ENCODE peak calls at places on chromosomes 11 and 22, in five cellular contexts. X, Q, S, G and W are unnamed samples.

GRCh38 chr22:40653361-40653760 is 16.8 kb upstream of the MRTFA start:
- DNase-seq in X (no peak), Q (no peak), S (no peak), G (no peak), W (no peak)

GRCh38 chr22:45905924-45906865 is 70.8 kb downstream of the WNT7B start:
- DNase-seq in X (peak; percentile 72), Q (peak; percentile 64), S (no peak), G (no peak), W (no peak)

GRCh38 chr11:108289699-108290098 is 66.8 kb downstream of the ATM start:
- DNase-seq in X (no peak), Q (no peak), S (no peak), G (no peak), W (no peak)

GRCh38 chr11:122220321-122220720 is 104.3 kb upstream of the BLID start:
- DNase-seq in X (peak; percentile 53), Q (no peak), S (no peak), G (no peak), W (no peak)

GRCh38 chr11:43709689-43710088 is 29.2 kb downstream of the HSD17B12 start:
- DNase-seq in X (no peak), Q (no peak), S (no peak), G (no peak), W (no peak)

GRCh38 chr11:101442171-101442570 is 141.6 kb downstream of the TRPC6 start:
- DNase-seq in X (peak; percentile 85), Q (peak; percentile 52), S (no peak), G (no peak), W (no peak)

GRCh38 chr11:72676874-72677341 is 2.7 kb upstream of the PDE2A start:
- DNase-seq in X (peak; percentile 44), Q (peak; percentile 48), S (peak; percentile 94), G (peak; percentile 84), W (no peak)

GRCh38 chr11:36478700-36479329 is 31.3 kb downstream of the TRAF6 start:
- DNase-seq in X (peak; percentile 43), Q (peak; percentile 80), S (peak; percentile 73), G (no peak), W (no peak)

GRCh38 chr11:109704432-109704831 is 282.4 kb downstream of the C11orf87 start:
- DNase-seq in X (no peak), Q (no peak), S (no peak), G (no peak), W (no peak)

GRCh38 chr11:2590951-2591754 is 108.6 kb downstream of the KCNQ1OT1 start:
- DNase-seq in X (no peak), Q (no peak), S (no peak), G (peak; percentile 52), W (peak; percentile 27)

GRCh38 chr22:50530857-50531545 is 1.2 kb upstream of the TYMP start:
- DNase-seq in X (peak; percentile 75), Q (peak; percentile 90), S (peak; percentile 91), G (peak; percentile 94), W (no peak)

GRCh38 chr11:78313898-78314297 is 103.7 kb downstream of the GAB2 start:
- DNase-seq in X (no peak), Q (no peak), S (no peak), G (no peak), W (no peak)

GRCh38 chr22:49551446-49551845 is 276.2 kb downstream of the BRD1 start:
- DNase-seq in X (no peak), Q (no peak), S (no peak), G (no peak), W (no peak)

GRCh38 chr11:19683141-19683805 is 29.4 kb upstream of the NAV2 start:
- DNase-seq in X (no peak), Q (no peak), S (no peak), G (no peak), W (no peak)

GRCh38 chr22:31586137-31586920 is 75.7 kb downstream of the PISD start:
- DNase-seq in X (peak; percentile 56), Q (peak; percentile 93), S (no peak), G (no peak), W (no peak)

GRCh38 chr11:60629399-60629798 is 70.0 kb upstream of the MS4A8 start:
- DNase-seq in X (no peak), Q (no peak), S (no peak), G (no peak), W (no peak)

GRCh38 chr11:74949748-74950127 is 672 bp downstream of the SPCS2 start:
- DNase-seq in X (peak; percentile 44), Q (no peak), S (peak; percentile 15), G (no peak), W (no peak)

GRCh38 chr11:65646921-65647701 is 9.2 kb downstream of the SIPA1 start:
- DNase-seq in X (peak; percentile 39), Q (peak; percentile 24), S (peak; percentile 86), G (no peak), W (no peak)

GRCh38 chr11:80899381-80899780 is 1458.6 kb upstream of the TENM4 start:
- DNase-seq in X (peak; percentile 21), Q (peak; percentile 78), S (no peak), G (no peak), W (peak; percentile 33)

GRCh38 chr11:44574620-44575287 is 9.3 kb downstream of the CD82 start:
- DNase-seq in X (peak; percentile 98), Q (peak; percentile 93), S (no peak), G (no peak), W (peak; percentile 55)

GRCh38 chr11:124172599-124172998 is 10.5 kb upstream of the OR10D3 start:
- DNase-seq in X (no peak), Q (no peak), S (no peak), G (no peak), W (no peak)

GRCh38 chr11:73883856-73884255 is 7.1 kb downstream of the PAAF1 start:
- DNase-seq in X (no peak), Q (no peak), S (no peak), G (no peak), W (no peak)

DNA sequence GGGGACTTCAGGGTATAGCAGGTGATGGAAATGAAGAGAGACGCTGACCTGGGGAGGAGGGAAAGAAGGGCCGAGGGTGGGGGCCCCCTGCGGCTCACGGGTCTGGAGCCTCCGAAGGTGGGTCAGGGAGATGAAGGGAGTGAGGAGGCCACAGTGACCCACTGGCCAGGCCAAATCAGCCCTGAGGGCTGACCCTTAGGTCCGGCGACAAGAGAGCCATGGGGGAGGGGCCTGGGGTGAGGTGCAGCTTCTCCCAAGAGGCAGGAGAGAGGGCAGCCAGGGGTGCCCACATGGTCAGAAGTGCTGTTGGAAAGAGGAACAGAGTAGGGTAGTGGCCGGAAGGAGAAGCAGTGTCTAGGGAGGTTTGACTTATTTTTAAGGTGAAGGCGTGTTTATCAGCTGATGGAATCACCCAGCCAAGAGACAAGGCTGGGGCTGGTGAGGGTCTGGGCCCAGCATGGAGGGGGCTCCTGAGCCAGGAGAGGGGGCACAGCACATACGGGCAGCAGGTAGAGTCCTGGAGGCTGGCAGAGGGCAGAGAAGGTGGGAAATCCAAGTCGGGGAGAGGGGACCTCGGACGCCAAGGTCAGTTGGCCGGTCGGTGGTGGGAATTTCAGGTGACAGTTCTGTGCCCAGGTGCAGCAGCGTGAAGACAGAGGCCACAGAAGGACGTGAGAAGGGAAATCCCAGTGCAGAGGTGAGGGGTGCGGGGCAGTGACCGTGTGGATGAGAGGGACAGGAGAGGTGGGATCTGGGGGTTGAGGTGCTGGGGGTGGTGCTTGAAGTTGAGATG is 49.0 kb downstream of the LINC01488 start:
- DNase-seq in X (no peak), Q (no peak), S (no peak), G (no peak), W (no peak)
- H3K4me3 ChIP-seq in X (no peak overlapping the region), Q (no peak overlapping the region), S (no peak overlapping the region), G (no peak overlapping the region), W (no peak overlapping the region)

GRCh38 chr11:41113160-41113559 is 346.3 kb downstream of the LRRC4C start:
- DNase-seq in X (no peak), Q (no peak), S (no peak), G (no peak), W (no peak)

GRCh38 chr11:41116970-41117369 is 342.5 kb downstream of the LRRC4C start:
- DNase-seq in X (no peak), Q (no peak), S (peak; percentile 71), G (no peak), W (no peak)

GRCh38 chr11:41119484-41119883 is 340.0 kb downstream of the LRRC4C start:
- DNase-seq in X (no peak), Q (no peak), S (no peak), G (no peak), W (no peak)

GRCh38 chr11:41118521-41118920 is 340.9 kb downstream of the LRRC4C start:
- DNase-seq in X (no peak), Q (no peak), S (peak; percentile 50), G (no peak), W (no peak)

GRCh38 chr11:41115066-41115465 is 344.4 kb downstream of the LRRC4C start:
- DNase-seq in X (no peak), Q (no peak), S (peak; percentile 56), G (no peak), W (no peak)
- H3K4me3 ChIP-seq in X (no peak overlapping the region), Q (no peak overlapping the region), S (no peak overlapping the region), G (no peak overlapping the region), W (no peak overlapping the region)

GRCh38 chr11:132999519-132999918 is 532.8 kb downstream of the OPCML start:
- DNase-seq in X (no peak), Q (no peak), S (peak; percentile 26), G (no peak), W (no peak)
- H3K4me3 ChIP-seq in X (no peak overlapping the region), Q (no peak overlapping the region), S (no peak overlapping the region), G (no peak overlapping the region), W (no peak overlapping the region)

GRCh38 chr11:113817162-113817561 is 37.6 kb downstream of the CLDN25 start:
- DNase-seq in X (peak; percentile 25), Q (no peak), S (no peak), G (no peak), W (no peak)
- H3K4me3 ChIP-seq in X (no peak overlapping the region), Q (no peak overlapping the region), S (no peak overlapping the region), G (no peak overlapping the region), W (no peak overlapping the region)